ENCODE peak calls at places on chromosomes 4 and X, in ten cellular contexts. N, O, Y, R, Q, B, V, J, G and S are unnamed samples. For H3K4me1, the result is how much of the 10 kb centered on the place peaks cover.

GRCh38 chr4:121698119-121698732 is 1.4 kb upstream of the ANXA5 start:
- DNase-seq in O (no peak), V (no peak), G (no peak), J (peak), Q (no peak), N (no peak), R (peak), B (no peak), Y (no peak), S (peak)

GRCh38 chr4:120843840-120844527 is 78.5 kb downstream of the PRDM5 start:
- DNase-seq in R (peak), G (no peak), Q (peak), N (no peak), J (no peak), O (peak), Y (peak), V (no peak), B (no peak), S (peak)

GRCh38 chrX:120790118-120790517 is 85.5 kb downstream of the CT47B1 start:
- DNase-seq in Y (no peak), J (peak), N (peak), G (peak), Q (peak), R (no peak), B (peak), V (no peak), O (peak), S (no peak)

GRCh38 chr4:11589676-11590075 is 161.0 kb upstream of the HS3ST1 start:
- DNase-seq in Y (no peak), J (peak), B (no peak), N (no peak), O (no peak), V (no peak), G (peak), R (no peak), Q (no peak), S (no peak)

GRCh38 chr4:109972786-109973528 is 60.3 kb downstream of the EGF start:
- DNase-seq in B (no peak), N (no peak), R (no peak), G (no peak), O (peak), Q (no peak), J (no peak), Y (no peak), V (no peak), S (no peak)

GRCh38 chr4:14168919-14169318 is 541.4 kb upstream of the BOD1L1 start:
- DNase-seq in G (peak), O (peak), V (peak), R (peak), Y (no peak), N (peak), B (no peak), J (peak), Q (no peak), S (no peak)

GRCh38 chr4:175560628-175561027 is 251.4 kb downstream of the GPM6A start:
- DNase-seq in V (no peak), B (no peak), Q (peak), J (no peak), G (no peak), O (peak), Y (no peak), R (no peak), N (peak), S (no peak)

GRCh38 chr4:17534705-17535104 is 19.7 kb downstream of the CLRN2 start:
- DNase-seq in R (no peak), G (no peak), O (no peak), J (no peak), V (no peak), N (no peak), Q (no peak), B (no peak), Y (no peak), S (no peak)

GRCh38 chr4:126018274-126018673 is 703.5 kb downstream of the FAT4 start:
- DNase-seq in V (no peak), R (no peak), Q (no peak), O (no peak), B (no peak), G (no peak), J (no peak), Y (no peak), N (no peak), S (no peak)

GRCh38 chrX:124307253-124307907 is 25.1 kb upstream of the TEX13D start:
- DNase-seq in N (no peak), Q (no peak), B (no peak), V (no peak), O (no peak), G (no peak), Y (no peak), R (no peak), J (no peak), S (no peak)

GRCh38 chr4:56640907-56641493 is 40.1 kb downstream of the HOPX start:
- DNase-seq in Y (no peak), R (no peak), N (no peak), J (no peak), O (no peak), G (no peak), B (no peak), V (no peak), Q (no peak), S (no peak)

GRCh38 chr4:121998024-121998423 is 46.2 kb upstream of the TRPC3 start:
- DNase-seq in Q (peak), N (no peak), Y (no peak), G (no peak), V (no peak), R (no peak), J (no peak), B (no peak), O (no peak), S (no peak)

GRCh38 chrX:147738260-147738659 is 173.5 kb upstream of the FMR1 start:
- DNase-seq in Q (no peak), V (no peak), J (no peak), Y (no peak), O (no peak), B (no peak), N (no peak), R (no peak), G (no peak), S (no peak)

GRCh38 chr4:37666625-37667071 is 19.5 kb downstream of the RELL1 start:
- DNase-seq in Y (no peak), B (no peak), J (peak), V (peak), N (peak), Q (peak), G (peak), O (peak), R (no peak), S (peak)

GRCh38 chrX:41922125-41922521 is 1.2 kb downstream of the CASK start:
- DNase-seq in J (peak), B (no peak), Q (no peak), Y (no peak), O (no peak), G (peak), R (no peak), V (no peak), N (peak), S (no peak)

GRCh38 chr4:166896254-166896653 is 338.0 kb downstream of the SPOCK3 start:
- DNase-seq in J (no peak), O (no peak), N (no peak), V (no peak), Y (no peak), B (no peak), Q (no peak), R (no peak), G (no peak), S (no peak)

GRCh38 chr4:63528592-63528991 is 880.7 kb downstream of the TECRL start:
- DNase-seq in Y (no peak), R (no peak), N (peak), O (no peak), Q (no peak), B (no peak), J (no peak), V (no peak), G (no peak), S (no peak)

GRCh38 chrX:23904096-23904495 is 3.6 kb downstream of the APOO start:
- DNase-seq in Y (no peak), N (no peak), R (no peak), B (no peak), G (peak), O (no peak), J (peak), V (no peak), Q (peak), S (no peak)

GRCh38 chr4:30839583-30840520 is 119.7 kb downstream of the PCDH7 start:
- DNase-seq in V (no peak), N (peak), O (peak), Y (no peak), Q (peak), J (peak), B (no peak), R (no peak), G (peak), S (no peak)

GRCh38 chrX:20263474-20263873 is 3.2 kb downstream of the RPS6KA3 start:
- DNase-seq in N (peak), V (no peak), G (peak), R (no peak), J (peak), O (no peak), B (no peak), Q (no peak), Y (no peak), S (no peak)

GRCh38 chrX:101429934-101430333 is 21.9 kb downstream of the HNRNPH2 start:
- DNase-seq in B (no peak), Y (no peak), V (no peak), J (no peak), R (no peak), G (no peak), Q (no peak), O (no peak), N (peak), S (no peak)

GRCh38 chrX:151753313-151754041 is 18.9 kb downstream of the CNGA2 start:
- DNase-seq in G (peak), Y (peak), J (peak), N (peak), B (no peak), Q (peak), V (peak), O (peak), R (peak), S (peak)

GRCh38 chr4:38128478-38129451 is 168.6 kb downstream of the PTTG2 start:
- DNase-seq in G (no peak), R (no peak), B (peak), V (no peak), Y (peak), O (no peak), J (no peak), N (no peak), Q (peak), S (peak)

GRCh38 chr4:10811992-10812391 is 127.4 kb upstream of the CLNK start:
- DNase-seq in Q (no peak), Y (no peak), R (no peak), B (no peak), O (no peak), G (no peak), J (no peak), V (no peak), N (no peak), S (no peak)

GRCh38 chr4:10442976-10443375 is 14.2 kb downstream of the ZNF518B start:
- DNase-seq in J (peak), O (no peak), R (no peak), B (no peak), N (no peak), G (no peak), V (no peak), Q (no peak), Y (no peak), S (no peak)

GRCh38 chr4:134948110-134948642 is 746.6 kb upstream of the PABPC4L start:
- DNase-seq in G (no peak), B (no peak), R (no peak), Y (no peak), Q (no peak), O (no peak), V (no peak), J (no peak), N (no peak), S (no peak)

GRCh38 chrX:137483554-137483953 is 82.4 kb upstream of the ZIC3 start:
- DNase-seq in Y (no peak), V (no peak), J (no peak), O (no peak), B (no peak), R (no peak), G (no peak), Q (no peak), N (no peak), S (no peak)

GRCh38 chr4:48705609-48706008 is 74.5 kb downstream of the FRYL start:
- DNase-seq in V (no peak), G (no peak), Q (no peak), Y (no peak), O (no peak), N (no peak), J (no peak), B (no peak), R (no peak), S (no peak)

GRCh38 chr4:1576961-1577814 is 106.9 kb downstream of the FAM53A start:
- DNase-seq in Y (no peak), J (no peak), V (no peak), G (no peak), R (no peak), B (no peak), O (no peak), N (no peak), Q (no peak), S (peak)

GRCh38 chr4:52873861-52874343 is 11.8 kb downstream of the RASL11B start:
- DNase-seq in N (no peak), J (peak), V (no peak), O (no peak), G (no peak), B (peak), Y (peak), Q (peak), R (no peak), S (no peak)

GRCh38 chrX:75963774-75964173 is 178.7 kb upstream of the MAGEE2 start:
- DNase-seq in Y (no peak), J (no peak), N (no peak), V (no peak), R (no peak), G (no peak), O (no peak), B (no peak), Q (no peak), S (no peak)

GRCh38 chr4:165343353-165344191 is 16.1 kb downstream of the MSMO1 start:
- DNase-seq in J (no peak), Q (peak), G (peak), V (no peak), O (peak), Y (no peak), N (no peak), B (no peak), R (no peak), S (no peak)

GRCh38 chr4:76486588-76487276 is 51.7 kb downstream of the SHROOM3 start:
- DNase-seq in N (no peak), R (no peak), Y (no peak), J (no peak), G (no peak), V (no peak), B (no peak), O (no peak), Q (no peak), S (no peak)

GRCh38 chrX:1385824-1386223 is 6.1 kb downstream of the SLC25A6 start:
- DNase-seq in V (no peak), B (no peak), Y (peak), O (no peak), Q (no peak), G (no peak), N (no peak), R (no peak), J (no peak), S (peak)

GRCh38 chr4:174225247-174226054 is 58.0 kb downstream of the FBXO8 start:
- DNase-seq in G (no peak), R (no peak), O (no peak), Y (no peak), N (no peak), V (no peak), Q (no peak), B (no peak), J (no peak), S (no peak)

DNA sequence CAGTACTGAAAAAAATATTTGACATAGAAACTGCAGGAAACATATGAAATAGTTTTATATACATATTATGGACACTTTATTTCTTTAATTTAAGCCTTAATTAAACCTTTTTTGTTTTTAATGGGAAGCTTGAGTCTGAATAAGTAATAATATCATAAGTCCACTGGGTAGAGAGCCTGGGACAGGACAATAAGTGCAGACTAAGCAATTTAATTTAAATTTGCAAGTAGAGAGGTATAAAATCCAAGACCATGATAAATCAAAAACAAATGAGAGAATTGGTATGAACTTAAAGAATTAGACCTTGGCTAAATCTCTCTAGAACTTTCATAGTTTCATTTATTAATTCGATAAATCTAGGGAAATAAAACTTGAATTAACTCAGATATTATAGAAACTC is 571.2 kb downstream of the ARAP2 start:
- DNase-seq in J (no peak), G (no peak), N (no peak), B (no peak), V (no peak), O (no peak), Y (no peak), Q (no peak), R (no peak), S (no peak)
- H3K4me1 ChIP-seq in J (under half), G (under half), N (under half), B (under half), V (under half), O (under half), Y (under half), Q (under half), R (under half), S (under half)

GRCh38 chrX:2692221-2693122 is 1.4 kb downstream of the CD99 start:
- DNase-seq in B (no peak), G (peak), O (peak), R (peak), Y (no peak), J (peak), Q (peak), V (no peak), N (peak), S (peak)

GRCh38 chrX:2693123-2693438 is 2.0 kb downstream of the CD99 start:
- DNase-seq in B (no peak), O (no peak), R (no peak), G (no peak), V (no peak), N (no peak), J (no peak), Y (no peak), Q (no peak), S (no peak)

GRCh38 chrX:2691543-2692220 is 587 bp downstream of the CD99 start:
- DNase-seq in N (peak), G (peak), R (peak), Y (no peak), V (peak), Q (peak), O (peak), B (no peak), J (peak), S (peak)

GRCh38 chrX:2694868-2695267 is 3.8 kb downstream of the CD99 start:
- DNase-seq in N (no peak), O (no peak), Q (no peak), V (no peak), J (no peak), G (peak), R (no peak), B (no peak), Y (no peak), S (no peak)

GRCh38 chrX:2693526-2694002 is 2.5 kb downstream of the CD99 start:
- DNase-seq in V (no peak), G (peak), R (no peak), O (no peak), Y (no peak), N (no peak), B (no peak), Q (no peak), J (no peak), S (no peak)
- H3K4me1 ChIP-seq in V (under half), G (half or more), R (half or more), O (half or more), Y (under half), N (half or more), B (under half), Q (under half), J (under half), S (under half)

DNA sequence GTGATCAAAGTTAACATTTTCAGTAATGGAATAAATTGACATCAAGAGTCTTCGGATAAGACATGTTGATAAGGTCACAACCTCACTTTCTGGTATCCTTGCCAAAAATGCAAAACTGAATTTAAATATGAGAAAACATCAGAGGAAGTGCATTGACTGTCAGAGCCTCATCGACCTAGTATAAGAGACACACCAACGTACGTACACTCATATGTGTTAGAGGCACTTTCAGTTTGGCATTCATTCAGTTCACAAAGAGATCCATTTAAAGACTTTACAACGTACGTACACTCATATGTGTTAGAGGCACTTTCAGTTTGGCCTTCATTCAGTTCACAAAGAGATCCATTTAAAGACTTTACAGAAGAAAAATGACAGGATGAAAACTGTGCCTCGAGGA is 280.3 kb downstream of the INPP4B start:
- DNase-seq in J (no peak), Q (no peak), V (no peak), Y (no peak), B (no peak), N (no peak), R (no peak), G (no peak), O (no peak), S (no peak)
- H3K4me1 ChIP-seq in J (under half), Q (under half), V (under half), Y (under half), B (under half), N (under half), R (under half), G (under half), O (under half), S (under half)

GRCh38 chr4:2927696-2928075 is 35.5 kb downstream of the NOP14 start:
- DNase-seq in B (no peak), J (no peak), Y (no peak), O (no peak), N (no peak), G (no peak), R (no peak), V (peak), Q (no peak), S (no peak)
- H3K4me1 ChIP-seq in B (under half), J (under half), Y (under half), O (under half), N (under half), G (under half), R (under half), V (under half), Q (under half), S (under half)

GRCh38 chr4:25913056-25913850 is 767 bp upstream of the SMIM20 start:
- DNase-seq in G (peak), V (peak), J (no peak), Q (peak), R (peak), Y (no peak), O (no peak), N (no peak), B (no peak), S (peak)

GRCh38 chr4:25913851-25914669 is at the start of gene SMIM20:
- DNase-seq in G (peak), R (peak), N (peak), Y (peak), B (peak), J (peak), O (peak), Q (peak), V (peak), S (peak)

GRCh38 chr4:25914670-25915358 is 794 bp downstream of the SMIM20 start:
- DNase-seq in B (no peak), O (no peak), J (no peak), G (no peak), R (no peak), Q (no peak), V (no peak), N (no peak), Y (no peak), S (no peak)

GRCh38 chr4:25916870-25917269 is 2.9 kb downstream of the SMIM20 start:
- DNase-seq in R (no peak), J (no peak), N (no peak), O (no peak), B (no peak), Y (no peak), G (no peak), Q (no peak), V (no peak), S (no peak)

GRCh38 chr4:25915359-25915716 is 1.3 kb downstream of the SMIM20 start:
- DNase-seq in O (no peak), Q (no peak), N (no peak), Y (no peak), R (no peak), V (no peak), G (no peak), J (peak), B (no peak), S (no peak)
- H3K4me1 ChIP-seq in O (under half), Q (under half), N (under half), Y (under half), R (under half), V (under half), G (under half), J (under half), B (under half), S (under half)

GRCh38 chr4:80008351-80008750 is 64.7 kb downstream of the ANTXR2 start:
- DNase-seq in Y (no peak), V (no peak), B (no peak), R (no peak), G (no peak), O (no peak), N (no peak), Q (no peak), J (no peak), S (no peak)
- H3K4me1 ChIP-seq in Y (under half), V (under half), B (under half), R (under half), G (half or more), O (under half), N (half or more), Q (under half), J (under half), S (under half)